ENCODE peak calls at places on chromosomes 12 and 14, in eight cellular contexts. I is sigmoid colon, N is heart left ventricle, Z is ovary, Y is thyroid gland, A is uterus, W is HCT116, T is gastrocnemius medialis. E is an unnamed sample.
A peak's percentile ranks its signal among the peaks of the same experiment; 100 is the strongest.

GRCh38 chr14:94161979-94162378 is 12.1 kb upstream of the PPP4R4 start:
- DNase-seq in Z (no peak), T (no peak), I (no peak), W (no peak), Y (no peak), A (no peak), N (no peak), E (no peak)

GRCh38 chr12:68759852-68760251 is 13.9 kb downstream of the SLC35E3 start:
- DNase-seq in Y (no peak), N (no peak), I (no peak), W (no peak), T (no peak), Z (no peak), A (no peak), E (no peak)

GRCh38 chr14:103715052-103716000 is at the start of the genes XRCC3 and ZFYVE21:
- DNase-seq in N (peak; percentile 100), Z (peak; percentile 99), T (peak; percentile 100), A (peak; percentile 100), I (peak; percentile 100), W (peak; percentile 99), Y (peak; percentile 100), E (peak; percentile 100)

GRCh38 chr12:3520168-3520567 is 29.2 kb downstream of the PRMT8 start:
- DNase-seq in A (no peak), I (no peak), Y (peak; percentile 69), T (no peak), Z (no peak), W (no peak), N (peak; percentile 37), E (no peak)

GRCh38 chr12:90010089-90010488 is 301.5 kb upstream of the ATP2B1 start:
- DNase-seq in I (no peak), N (no peak), W (no peak), A (no peak), Y (no peak), T (no peak), Z (no peak), E (no peak)

GRCh38 chr14:102213984-102214658 is 74.4 kb downstream of the WDR20 start:
- DNase-seq in T (no peak), Y (no peak), I (no peak), W (no peak), A (no peak), N (no peak), Z (no peak), E (peak; percentile 5)

GRCh38 chr14:104066719-104067118 is 18.8 kb upstream of the ASPG start:
- DNase-seq in N (no peak), Y (no peak), T (no peak), Z (no peak), A (no peak), I (no peak), W (no peak), E (no peak)

GRCh38 chr14:100845341-100845740 is 19.4 kb downstream of the MEG3 start:
- DNase-seq in Y (no peak), A (no peak), T (no peak), W (no peak), I (no peak), Z (peak; percentile 16), N (no peak), E (no peak)

GRCh38 chr12:57214398-57214781 is 2.2 kb upstream of the NXPH4 start:
- DNase-seq in N (peak; percentile 55), A (peak; percentile 61), Y (peak; percentile 50), T (no peak), I (no peak), Z (peak; percentile 70), W (no peak), E (peak; percentile 56)

GRCh38 chr12:31749024-31749704 is 20.3 kb upstream of the AMN1 start:
- DNase-seq in T (peak; percentile 46), Y (peak; percentile 56), I (no peak), Z (no peak), N (peak; percentile 55), W (peak; percentile 99), A (peak; percentile 79), E (peak; percentile 58)

GRCh38 chr14:93980464-93981201 is 4.3 kb upstream of the ASB2 start:
- DNase-seq in I (peak; percentile 96), T (peak; percentile 99), A (peak; percentile 90), N (peak; percentile 85), Y (no peak), W (no peak), Z (no peak), E (no peak)

GRCh38 chr12:118063567-118064391 is 2.8 kb upstream of the WSB2 start:
- DNase-seq in T (no peak), Y (no peak), A (no peak), N (no peak), W (no peak), I (no peak), Z (no peak), E (peak; percentile 83)

GRCh38 chr12:56521590-56522371 is at the start of gene RBMS2:
- DNase-seq in N (peak; percentile 87), T (peak; percentile 76), W (peak; percentile 89), Z (peak; percentile 84), Y (peak; percentile 92), I (peak; percentile 95), A (peak; percentile 94), E (peak; percentile 28)

GRCh38 chr12:91133871-91134270 is 22.6 kb upstream of the LUM start:
- DNase-seq in A (no peak), Z (no peak), N (no peak), W (no peak), I (no peak), T (no peak), Y (no peak), E (no peak)

GRCh38 chr14:25518347-25518746 is 468.4 kb upstream of the STXBP6 start:
- DNase-seq in I (no peak), W (no peak), A (no peak), Y (no peak), N (no peak), T (no peak), Z (no peak), E (no peak)

GRCh38 chr14:97329701-97330100 is 532.5 kb downstream of the VRK1 start:
- DNase-seq in W (no peak), I (no peak), T (no peak), Z (no peak), A (no peak), N (no peak), Y (no peak), E (no peak)

GRCh38 chr14:72850360-72850759 is 43.5 kb downstream of the DPF3 start:
- DNase-seq in N (no peak), Y (no peak), A (no peak), W (no peak), Z (no peak), I (no peak), T (no peak), E (no peak)

GRCh38 chr14:76500480-76500879 is 124.5 kb downstream of the ESRRB start:
- DNase-seq in I (peak; percentile 32), A (no peak), W (no peak), Z (no peak), Y (peak; percentile 19), T (no peak), N (no peak), E (no peak)
- TF ChIP-seq POLR2A in I (no peak), A (no peak), W (no peak), Z (no peak), Y (no peak), T (no peak), N (no peak), E (no peak)

GRCh38 chr12:104986022-104986941 is at the start of gene NOPCHAP1:
- DNase-seq in Z (peak; percentile 91), W (peak; percentile 52), I (peak; percentile 95), N (peak; percentile 94), A (peak; percentile 92), T (peak; percentile 87), Y (peak; percentile 96), E (peak; percentile 80)
- TF ChIP-seq POLR2A in Z (peak; percentile 43), W (peak; percentile 72), I (peak; percentile 26), N (peak; percentile 82), A (peak; percentile 67), T (peak; percentile 31), Y (no peak), E (peak; percentile 58)

GRCh38 chr14:77104393-77104792 is 6.3 kb downstream of the CIPC start:
- DNase-seq in N (no peak), I (no peak), W (no peak), A (no peak), T (no peak), Z (no peak), Y (no peak), E (no peak)

GRCh38 chr14:77105118-77105517 is 7.1 kb downstream of the CIPC start:
- DNase-seq in Y (no peak), I (no peak), Z (no peak), W (no peak), T (no peak), A (no peak), N (no peak), E (no peak)

GRCh38 chr14:77102154-77102553 is 4.1 kb downstream of the CIPC start:
- DNase-seq in W (no peak), Z (no peak), N (no peak), Y (no peak), I (no peak), T (no peak), A (no peak), E (no peak)

GRCh38 chr14:77103954-77104353 is 5.9 kb downstream of the CIPC start:
- DNase-seq in T (no peak), I (no peak), A (no peak), N (no peak), W (no peak), Y (no peak), Z (no peak), E (no peak)

DNA sequence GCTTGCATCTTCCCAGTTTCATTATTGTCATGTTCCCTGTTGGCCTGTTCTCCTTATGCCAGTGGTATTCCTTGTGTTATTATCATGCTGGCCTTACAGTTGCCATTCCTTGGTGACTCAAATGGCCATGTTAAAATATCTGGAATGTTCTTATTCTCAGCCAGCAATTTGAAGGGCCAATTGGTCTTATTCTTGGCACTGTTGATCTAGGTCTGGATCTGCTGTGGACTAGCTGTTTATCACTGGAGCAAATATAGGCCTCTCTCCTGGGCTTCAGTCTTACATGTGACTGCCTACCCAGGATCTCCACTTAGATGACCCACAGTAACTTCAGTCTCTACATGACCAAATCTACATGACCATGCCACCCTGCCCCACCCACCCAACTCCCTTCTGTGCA is 5.4 kb downstream of the CIPC start:
- DNase-seq in A (no peak), Y (no peak), N (no peak), I (no peak), W (no peak), Z (no peak), T (no peak), E (no peak)
- TF ChIP-seq POLR2A in A (no peak), Y (no peak), N (no peak), I (no peak), W (no peak), Z (no peak), T (no peak), E (no peak)

GRCh38 chr14:63726499-63726898 is 1.4 kb downstream of the SGPP1 start:
- DNase-seq in Y (no peak), A (no peak), I (no peak), W (no peak), Z (no peak), T (no peak), N (no peak), E (peak; percentile 51)

GRCh38 chr14:63725786-63726185 is 2.1 kb downstream of the SGPP1 start:
- DNase-seq in Z (no peak), W (no peak), T (no peak), A (no peak), Y (no peak), N (no peak), I (no peak), E (peak; percentile 36)

GRCh38 chr14:63727231-63727735 is 582 bp downstream of the SGPP1 start:
- DNase-seq in Z (peak; percentile 41), T (peak; percentile 23), W (no peak), Y (peak; percentile 42), A (peak; percentile 29), N (peak; percentile 22), I (peak; percentile 74), E (peak; percentile 69)

GRCh38 chr14:63730659-63731058 is 2.8 kb upstream of the SGPP1 start:
- DNase-seq in Z (no peak), T (no peak), N (no peak), Y (no peak), W (no peak), I (no peak), A (no peak), E (no peak)

GRCh38 chr14:63727736-63728728 is at the start of gene SGPP1:
- DNase-seq in A (peak; percentile 70), Y (peak; percentile 84), W (peak; percentile 76), N (peak; percentile 83), Z (peak; percentile 80), I (peak; percentile 89), T (peak; percentile 66), E (peak; percentile 91)
- TF ChIP-seq POLR2A in A (peak; percentile 62), Y (no peak), W (peak; percentile 32), N (peak; percentile 56), Z (peak; percentile 48), I (peak; percentile 30), T (peak; percentile 66), E (peak; percentile 76)

E was measured in erythroblast.